ENCODE peak calls at places on chromosomes 12 and 14, in four cellular contexts. P is activated CD8-positive, alpha-beta memory T cell treated with anti-CD3 and anti-CD28 coated beads for 48 hours; Z is activated CD4-positive, alpha-beta T cell treated with anti-CD3 and anti-CD28 coated beads, Interleukin-2, amount 50 U/mL, for 4 hours; R is NCI-H1092 treated with DMSO at 0.1 percent for 48 hours. V is an unnamed sample.

GRCh38 chr14:51039285-51039684 is 55.6 kb downstream of the TRIM9 start:
- DNase-seq in P (no peak), R (no peak), Z (no peak), V (no peak)

GRCh38 chr14:91897121-91897701 is 29.9 kb upstream of the TC2N start:
- DNase-seq in P (no peak), R (no peak), Z (no peak), V (no peak)

GRCh38 chr12:47965581-47965980 is 2.2 kb downstream of the TMEM106C start:
- DNase-seq in Z (no peak), P (no peak), R (no peak), V (no peak)

GRCh38 chr14:29282169-29282568 is 515.6 kb downstream of the FOXG1 start:
- DNase-seq in Z (no peak), P (no peak), R (no peak), V (no peak)

GRCh38 chr14:89844508-89844907 is 110.0 kb downstream of the EFCAB11 start:
- DNase-seq in Z (no peak), R (no peak), P (no peak), V (no peak)

GRCh38 chr14:104751539-104752337 is 1.2 kb upstream of the SIVA1 start:
- DNase-seq in Z (no peak), R (no peak), P (no peak), V (no peak)

GRCh38 chr14:81406863-81407262 is 6.7 kb upstream of the STON2 start:
- DNase-seq in R (no peak), Z (no peak), P (no peak), V (no peak)

GRCh38 chr14:69553221-69553620 is 21.4 kb downstream of the CCDC177 start:
- DNase-seq in R (no peak), Z (no peak), P (no peak), V (no peak)

GRCh38 chr14:36652542-36653201 is 9.0 kb upstream of the PAX9 start:
- DNase-seq in Z (no peak), R (no peak), P (no peak), V (no peak)

GRCh38 chr12:20237091-20237490 is 131.2 kb upstream of the PDE3A start:
- DNase-seq in Z (no peak), P (no peak), R (no peak), V (no peak)

GRCh38 chr14:74841230-74842207 is 34.4 kb downstream of the PROX2 start:
- DNase-seq in Z (no peak), P (no peak), R (no peak), V (peak)

GRCh38 chr12:6324936-6325750 is 14.7 kb downstream of the PLEKHG6 start:
- DNase-seq in R (no peak), P (no peak), Z (no peak), V (no peak)

GRCh38 chr14:66624319-66624937 is 116.5 kb downstream of the GPHN start:
- DNase-seq in P (no peak), Z (no peak), R (peak), V (no peak)

GRCh38 chr12:93857279-93857894 is 180.2 kb downstream of the CRADD start:
- DNase-seq in R (no peak), Z (no peak), P (no peak), V (no peak)

GRCh38 chr12:76018672-76019071 is 12.9 kb downstream of the PHLDA1 start:
- DNase-seq in R (no peak), Z (no peak), P (no peak), V (no peak)

GRCh38 chr12:123478762-123479161 is 20.8 kb downstream of the SNRNP35 start:
- DNase-seq in P (no peak), R (no peak), Z (no peak), V (no peak)